ENCODE peak calls at places on chromosome 17, in nine cellular contexts. G, L, Y, O, N, Z, P, Q and X are unnamed samples.

GRCh38 chr17:57811633-57812280 is 38.1 kb downstream of the MRPS23 start:
- DNase-seq in G (no peak), L (no peak), Y (no peak), O (no peak), N (no peak), Z (no peak), P (no peak), Q (no peak), X (no peak)

GRCh38 chr17:36675250-36675649 is 73.9 kb downstream of the MRM1 start:
- DNase-seq in G (no peak), L (no peak), Y (no peak), O (no peak), N (no peak), Z (no peak), P (no peak), Q (no peak), X (no peak)

GRCh38 chr17:65902831-65903549 is 288.9 kb downstream of the CEP112 start:
- DNase-seq in G (no peak), L (no peak), Y (no peak), O (peak), N (no peak), Z (no peak), P (no peak), Q (no peak), X (no peak)

GRCh38 chr17:64134996-64135395 is 5.1 kb upstream of the ERN1 start:
- DNase-seq in G (no peak), L (no peak), Y (no peak), O (no peak), N (no peak), Z (no peak), P (no peak), Q (no peak), X (no peak)

GRCh38 chr17:75692976-75693375 is 25.8 kb downstream of the SAP30BP start:
- DNase-seq in G (no peak), L (no peak), Y (no peak), O (no peak), N (no peak), Z (no peak), P (no peak), Q (no peak), X (no peak)

GRCh38 chr17:42252528-42253172 is 23.5 kb downstream of the STAT5B start:
- DNase-seq in G (no peak), L (no peak), Y (no peak), O (no peak), N (no peak), Z (no peak), P (no peak), Q (no peak), X (no peak)

GRCh38 chr17:48578616-48579560 is 738 bp upstream of the HOXB4 start:
- DNase-seq in G (no peak), L (no peak), Y (no peak), O (no peak), N (no peak), Z (no peak), P (no peak), Q (no peak), X (no peak)

GRCh38 chr17:75244133-75244866 is 17.1 kb downstream of the GGA3 start:
- DNase-seq in G (no peak), L (no peak), Y (no peak), O (no peak), N (no peak), Z (no peak), P (no peak), Q (no peak), X (no peak)

GRCh38 chr17:54982399-54982798 is 13.8 kb downstream of the STXBP4 start:
- DNase-seq in G (peak), L (no peak), Y (no peak), O (no peak), N (no peak), Z (peak), P (no peak), Q (no peak), X (peak)

GRCh38 chr17:82932146-82933005 is 92.6 kb upstream of the ZNF750 start:
- DNase-seq in G (peak), L (peak), Y (no peak), O (peak), N (no peak), Z (no peak), P (no peak), Q (peak), X (no peak)

GRCh38 chr17:35341465-35341992 is 31.9 kb downstream of the SLFN11 start:
- DNase-seq in G (no peak), L (no peak), Y (peak), O (no peak), N (no peak), Z (no peak), P (no peak), Q (no peak), X (no peak)

GRCh38 chr17:72090108-72090507 is 30.7 kb upstream of the SOX9 start:
- DNase-seq in G (peak), L (no peak), Y (no peak), O (no peak), N (no peak), Z (no peak), P (no peak), Q (no peak), X (no peak)

GRCh38 chr17:1188812-1189211 is 9.0 kb upstream of the ABR start:
- DNase-seq in G (peak), L (peak), Y (peak), O (peak), N (no peak), Z (peak), P (peak), Q (peak), X (peak)

GRCh38 chr17:75904749-75905521 is at the start of gene MRPL38:
- DNase-seq in G (peak), L (peak), Y (peak), O (peak), N (peak), Z (peak), P (peak), Q (peak), X (peak)

GRCh38 chr17:77436058-77436442 is 295.3 kb downstream of the SEC14L1 start:
- DNase-seq in G (peak), L (no peak), Y (peak), O (peak), N (no peak), Z (no peak), P (no peak), Q (no peak), X (no peak)
- H3K4me3 ChIP-seq in G (no peak), L (no peak), Y (no peak), O (no peak), N (no peak), Z (no peak), P (no peak), Q (no peak), X (no peak)

DNA sequence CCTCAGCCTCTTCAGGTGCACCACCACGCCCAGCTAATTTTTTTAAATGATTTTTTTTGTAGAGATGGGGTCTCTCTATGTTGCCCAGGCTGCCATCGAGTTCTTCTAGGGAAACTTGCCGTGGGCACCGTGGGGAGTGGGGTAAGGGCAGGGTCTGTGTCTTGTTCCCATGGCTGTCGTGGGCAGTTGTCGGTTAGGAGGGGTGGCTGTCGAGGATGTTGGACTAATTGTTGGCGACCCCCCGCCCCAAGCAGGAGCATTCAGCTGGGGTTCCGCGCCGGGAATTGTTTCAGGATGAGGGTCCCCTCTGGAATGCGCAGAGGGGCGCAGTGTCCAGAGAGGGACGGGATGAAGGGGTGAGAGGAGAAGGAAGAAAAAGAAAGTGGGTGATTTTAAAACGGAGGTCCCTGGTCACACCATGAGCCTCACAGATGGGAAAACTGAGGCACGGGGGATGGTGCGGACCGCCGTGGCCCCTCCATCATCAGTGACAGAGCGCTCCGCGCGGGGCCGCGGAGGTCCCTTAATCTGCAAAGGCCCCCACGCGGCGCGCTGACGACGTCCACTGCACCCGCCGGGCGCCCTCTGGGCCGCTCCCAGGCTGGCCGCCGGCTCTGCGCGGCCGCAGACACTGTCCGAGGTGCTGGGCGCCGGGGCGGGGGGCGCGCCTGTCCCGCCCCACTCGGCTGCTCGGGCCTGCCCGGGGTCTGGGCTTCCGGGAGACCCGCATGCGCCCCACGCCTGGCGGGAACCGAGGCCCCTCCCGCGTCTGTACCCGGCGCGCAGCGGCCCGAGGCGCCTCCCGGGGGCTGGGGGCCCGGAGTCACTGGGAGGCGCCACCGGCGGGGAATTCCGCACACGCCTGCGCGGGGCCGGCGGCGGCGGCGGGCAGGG is 763 bp upstream of the RNF213 start:
- DNase-seq in G (peak), L (peak), Y (peak), O (peak), N (peak), Z (peak), P (peak), Q (peak), X (peak)
- TF ChIP-seq CTCF in G (no peak), L (no peak), Y (no peak), O (no peak), N (no peak), Z (no peak), P (no peak), Q (no peak), X (no peak)

GRCh38 chr17:16391451-16391850 is 10.6 kb downstream of the UBB start:
- DNase-seq in G (no peak), L (no peak), Y (no peak), O (no peak), N (no peak), Z (no peak), P (no peak), Q (no peak), X (no peak)
- H3K4me3 ChIP-seq in G (no peak), L (no peak), Y (no peak), O (no peak), N (no peak), Z (no peak), P (no peak), Q (no peak), X (no peak)

DNA sequence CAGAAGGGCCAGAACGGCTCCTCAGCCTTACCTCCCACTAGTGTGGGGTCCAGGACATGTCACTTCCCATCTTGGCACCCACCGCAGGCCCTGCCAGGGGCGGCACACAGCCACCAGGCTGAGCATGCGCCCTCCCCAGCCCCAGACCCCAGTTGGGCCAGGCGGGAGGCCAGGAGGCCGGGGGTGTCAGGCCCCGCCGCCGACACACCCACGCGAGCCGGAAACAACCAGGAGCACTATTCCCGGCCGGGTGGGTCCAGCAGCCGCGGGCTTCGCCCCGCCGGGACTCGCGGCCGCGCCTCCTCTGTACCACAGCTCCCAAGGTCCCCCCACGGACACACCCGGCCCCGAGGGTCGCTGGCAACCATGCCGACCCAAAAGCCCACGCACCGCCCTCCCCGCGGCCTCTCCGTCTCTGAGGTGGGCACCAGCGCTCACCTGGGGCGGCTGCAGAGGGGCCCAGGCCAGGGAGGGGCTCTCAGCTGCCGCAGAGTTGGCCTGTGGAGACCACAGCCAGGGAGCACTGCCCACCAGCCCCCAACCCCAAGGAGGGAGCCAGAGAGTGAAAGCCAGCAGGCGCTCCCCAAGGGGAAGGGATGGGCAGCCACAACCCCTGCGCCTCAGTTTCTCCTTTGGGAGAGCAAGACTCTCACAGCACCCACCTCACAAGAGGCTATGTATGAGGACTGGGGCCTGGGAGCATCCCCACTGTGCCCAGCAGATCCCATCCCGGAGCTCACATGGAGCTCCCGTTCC is 18.0 kb downstream of the B9D1 start:
- DNase-seq in G (no peak), L (peak), Y (no peak), O (no peak), N (no peak), Z (no peak), P (no peak), Q (no peak), X (peak)
- TF ChIP-seq CTCF in G (no peak), L (no peak), Y (no peak), O (no peak), N (no peak), Z (no peak), P (no peak), Q (no peak), X (no peak)

DNA sequence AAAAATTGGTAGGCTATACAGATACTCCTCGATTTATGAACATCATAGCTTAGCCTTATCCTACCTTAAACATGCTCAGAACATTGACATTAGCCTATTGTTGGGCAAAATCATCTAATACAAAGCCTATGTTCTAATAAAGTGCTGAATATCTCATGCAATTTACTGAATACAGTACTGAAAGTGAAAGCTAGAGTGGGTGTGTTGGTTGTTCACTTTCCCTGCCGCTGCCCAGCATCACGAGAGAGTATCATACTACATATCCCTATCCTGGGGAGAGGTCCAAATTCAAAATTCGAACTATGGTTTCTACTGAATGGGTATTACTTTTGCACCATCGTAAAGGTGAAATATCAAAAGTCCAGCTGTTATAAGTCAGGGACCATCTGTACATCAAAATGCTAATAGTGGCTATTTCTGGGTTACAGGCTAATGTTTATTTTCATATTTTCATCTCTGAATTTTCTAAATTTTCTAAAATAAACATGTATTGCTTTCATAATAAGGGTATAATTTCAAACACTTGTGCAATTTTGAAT is 54.5 kb downstream of the NACA2 start:
- DNase-seq in G (no peak), L (no peak), Y (no peak), O (no peak), N (no peak), Z (no peak), P (no peak), Q (no peak), X (no peak)
- H3K4me3 ChIP-seq in G (no peak), L (peak), Y (no peak), O (no peak), N (no peak), Z (no peak), P (no peak), Q (no peak), X (no peak)

DNA sequence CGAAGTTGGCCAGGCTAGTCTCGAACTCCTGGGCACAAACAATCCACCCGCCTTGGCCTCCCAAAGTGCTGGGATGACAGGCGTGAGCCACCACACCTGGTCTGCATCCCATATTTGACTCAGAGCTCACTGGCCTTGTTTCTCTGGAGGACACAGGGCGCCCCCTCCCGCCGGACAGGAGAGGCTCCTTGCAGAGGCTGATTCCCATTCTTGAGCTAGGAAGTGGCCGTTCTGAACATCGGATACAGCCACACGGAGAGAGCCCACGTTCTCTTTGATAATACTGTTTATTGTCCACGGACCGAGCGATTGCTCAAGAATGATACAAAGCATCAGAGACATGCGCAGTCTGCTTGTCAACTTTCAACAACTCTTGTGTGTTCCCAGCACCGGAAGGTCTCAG is 12.1 kb upstream of the USP36 start:
- DNase-seq in G (peak), L (no peak), Y (no peak), O (no peak), N (no peak), Z (no peak), P (no peak), Q (peak), X (no peak)
- TF ChIP-seq CTCF in G (peak), L (peak), Y (no peak), O (no peak), N (no peak), Z (no peak), P (no peak), Q (no peak), X (no peak)

GRCh38 chr17:29837531-29837930 is 92.5 kb downstream of the SSH2 start:
- DNase-seq in G (no peak), L (no peak), Y (no peak), O (no peak), N (no peak), Z (no peak), P (no peak), Q (peak), X (no peak)

GRCh38 chr17:29835438-29836351 is 94.3 kb downstream of the SSH2 start:
- DNase-seq in G (peak), L (peak), Y (no peak), O (no peak), N (no peak), Z (no peak), P (peak), Q (peak), X (no peak)

GRCh38 chr17:29836643-29837042 is 93.4 kb downstream of the SSH2 start:
- DNase-seq in G (peak), L (no peak), Y (no peak), O (no peak), N (no peak), Z (no peak), P (no peak), Q (no peak), X (no peak)

GRCh38 chr17:29828676-29829291 is 101.2 kb downstream of the SSH2 start:
- DNase-seq in G (no peak), L (no peak), Y (no peak), O (no peak), N (no peak), Z (no peak), P (no peak), Q (no peak), X (no peak)

DNA sequence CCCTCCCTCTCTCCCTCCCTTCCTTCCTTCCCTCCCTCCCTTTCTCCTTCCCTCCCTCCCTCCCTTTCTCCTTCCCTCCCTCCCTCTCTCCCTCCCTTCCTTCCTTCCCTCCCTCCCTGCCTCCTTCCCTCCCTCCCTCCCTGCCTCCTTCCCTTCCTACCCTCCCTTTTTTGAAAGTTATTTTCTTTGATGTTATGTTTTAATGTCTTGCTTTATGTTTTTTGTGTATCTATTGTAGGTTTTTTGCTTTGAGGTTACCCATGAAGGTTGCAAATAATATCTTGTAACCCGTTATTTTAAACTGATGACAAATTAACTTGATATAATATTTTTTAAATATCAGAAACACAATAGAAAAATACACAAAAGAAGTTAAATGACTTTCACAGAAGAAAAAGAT is 96.2 kb downstream of the SSH2 start:
- DNase-seq in G (no peak), L (no peak), Y (no peak), O (no peak), N (no peak), Z (no peak), P (no peak), Q (no peak), X (no peak)
- H3K4me3 ChIP-seq in G (no peak), L (no peak), Y (no peak), O (no peak), N (no peak), Z (no peak), P (no peak), Q (no peak), X (no peak)